ENCODE peak calls at places on chromosomes 12 and 14, in nine cellular contexts. One of them, this sample, is unnamed.
A peak's percentile ranks its signal among the peaks of the same experiment; 100 is the strongest.

GRCh38 chr14:71464840-71465239 is 467.4 kb upstream of the RGS6 start:
- DNase-seq in AG04450: no peak
- DNase-seq in thyroid gland: no peak
- DNase-seq in A549: no peak
- DNase-seq in OCI-LY7: no peak
- DNase-seq in pancreas: no peak
- DNase-seq in Calu3: no peak
- DNase-seq in fibroblast of mammary gland: no peak
- DNase-seq in AG09309: no peak
- DNase-seq in this sample: no peak

GRCh38 chr12:64680235-64680634 is 69.9 kb downstream of the RASSF3 start:
- DNase-seq in AG04450: no peak
- DNase-seq in thyroid gland: no peak
- DNase-seq in A549: peak; percentile 63
- DNase-seq in OCI-LY7: no peak
- DNase-seq in pancreas: no peak
- DNase-seq in Calu3: peak; percentile 51
- DNase-seq in fibroblast of mammary gland: no peak
- DNase-seq in AG09309: no peak
- DNase-seq in this sample: no peak

GRCh38 chr14:32205984-32206383 is 2.9 kb upstream of the RNU6-8 start:
- DNase-seq in AG04450: no peak
- DNase-seq in thyroid gland: no peak
- DNase-seq in A549: no peak
- DNase-seq in OCI-LY7: no peak
- DNase-seq in pancreas: no peak
- DNase-seq in Calu3: no peak
- DNase-seq in fibroblast of mammary gland: no peak
- DNase-seq in AG09309: no peak
- DNase-seq in this sample: peak; percentile 33

GRCh38 chr12:105359840-105360239 is 29.3 kb downstream of the C12orf75 start:
- DNase-seq in AG04450: no peak
- DNase-seq in thyroid gland: no peak
- DNase-seq in A549: no peak
- DNase-seq in OCI-LY7: no peak
- DNase-seq in pancreas: no peak
- DNase-seq in Calu3: no peak
- DNase-seq in fibroblast of mammary gland: no peak
- DNase-seq in AG09309: no peak
- DNase-seq in this sample: no peak

GRCh38 chr12:51533799-51534198 is 57.2 kb upstream of the SCN8A start:
- DNase-seq in AG04450: no peak
- DNase-seq in thyroid gland: no peak
- DNase-seq in A549: no peak
- DNase-seq in OCI-LY7: no peak
- DNase-seq in pancreas: no peak
- DNase-seq in Calu3: no peak
- DNase-seq in fibroblast of mammary gland: peak; percentile 37
- DNase-seq in AG09309: no peak
- DNase-seq in this sample: no peak

GRCh38 chr12:101599311-101599710 is 4.5 kb downstream of the MYBPC1 start:
- DNase-seq in AG04450: no peak
- DNase-seq in thyroid gland: no peak
- DNase-seq in A549: no peak
- DNase-seq in OCI-LY7: no peak
- DNase-seq in pancreas: no peak
- DNase-seq in Calu3: no peak
- DNase-seq in fibroblast of mammary gland: no peak
- DNase-seq in AG09309: no peak
- DNase-seq in this sample: no peak

GRCh38 chr12:131223791-131224567 is 270.3 kb downstream of the ADGRD1 start:
- DNase-seq in AG04450: no peak
- DNase-seq in thyroid gland: no peak
- DNase-seq in A549: no peak
- DNase-seq in OCI-LY7: peak; percentile 24
- DNase-seq in pancreas: no peak
- DNase-seq in Calu3: peak; percentile 36
- DNase-seq in fibroblast of mammary gland: no peak
- DNase-seq in AG09309: no peak
- DNase-seq in this sample: no peak

GRCh38 chr14:105398726-105399440 is 545 bp downstream of the TEX22 start:
- DNase-seq in AG04450: no peak
- DNase-seq in thyroid gland: no peak
- DNase-seq in A549: no peak
- DNase-seq in OCI-LY7: peak; percentile 67
- DNase-seq in pancreas: no peak
- DNase-seq in Calu3: peak; percentile 18
- DNase-seq in fibroblast of mammary gland: peak; percentile 21
- DNase-seq in AG09309: no peak
- DNase-seq in this sample: peak; percentile 53

GRCh38 chr12:120164293-120164692 is 30.2 kb downstream of the GCN1 start:
- DNase-seq in AG04450: no peak
- DNase-seq in thyroid gland: no peak
- DNase-seq in A549: no peak
- DNase-seq in OCI-LY7: no peak
- DNase-seq in pancreas: no peak
- DNase-seq in Calu3: no peak
- DNase-seq in fibroblast of mammary gland: no peak
- DNase-seq in AG09309: no peak
- DNase-seq in this sample: no peak

GRCh38 chr14:51246032-51246431 is 6.0 kb downstream of the TMX1 start:
- DNase-seq in AG04450: no peak
- DNase-seq in thyroid gland: no peak
- DNase-seq in A549: no peak
- DNase-seq in OCI-LY7: no peak
- DNase-seq in pancreas: no peak
- DNase-seq in Calu3: no peak
- DNase-seq in fibroblast of mammary gland: no peak
- DNase-seq in AG09309: no peak
- DNase-seq in this sample: no peak

GRCh38 chr12:109600481-109600880 is 26.9 kb downstream of the MVK start:
- DNase-seq in AG04450: no peak
- DNase-seq in thyroid gland: no peak
- DNase-seq in A549: no peak
- DNase-seq in OCI-LY7: no peak
- DNase-seq in pancreas: peak; percentile 71
- DNase-seq in Calu3: no peak
- DNase-seq in fibroblast of mammary gland: no peak
- DNase-seq in AG09309: no peak
- DNase-seq in this sample: no peak

GRCh38 chr14:91284791-91285548 is 40.5 kb upstream of the GPR68 start:
- DNase-seq in AG04450: no peak
- DNase-seq in thyroid gland: no peak
- DNase-seq in A549: no peak
- DNase-seq in OCI-LY7: peak; percentile 85
- DNase-seq in pancreas: no peak
- DNase-seq in Calu3: no peak
- DNase-seq in fibroblast of mammary gland: no peak
- DNase-seq in AG09309: peak; percentile 75
- DNase-seq in this sample: no peak

GRCh38 chr12:12731785-12732184 is 14.6 kb downstream of the CDKN1B start:
- DNase-seq in AG04450: no peak
- DNase-seq in thyroid gland: no peak
- DNase-seq in A549: no peak
- DNase-seq in OCI-LY7: no peak
- DNase-seq in pancreas: no peak
- DNase-seq in Calu3: no peak
- DNase-seq in fibroblast of mammary gland: no peak
- DNase-seq in AG09309: no peak
- DNase-seq in this sample: no peak

GRCh38 chr14:101563654-101564443 is 2.6 kb downstream of the DIO3 start:
- DNase-seq in AG04450: no peak
- DNase-seq in thyroid gland: no peak
- DNase-seq in A549: no peak
- DNase-seq in OCI-LY7: no peak
- DNase-seq in pancreas: no peak
- DNase-seq in Calu3: no peak
- DNase-seq in fibroblast of mammary gland: no peak
- DNase-seq in AG09309: no peak
- DNase-seq in this sample: no peak

GRCh38 chr14:101564444-101564776 is 3.1 kb downstream of the DIO3 start:
- DNase-seq in AG04450: no peak
- DNase-seq in thyroid gland: no peak
- DNase-seq in A549: no peak
- DNase-seq in OCI-LY7: no peak
- DNase-seq in pancreas: no peak
- DNase-seq in Calu3: no peak
- DNase-seq in fibroblast of mammary gland: no peak
- DNase-seq in AG09309: no peak
- DNase-seq in this sample: no peak

GRCh38 chr14:101567252-101567651 is 6.0 kb downstream of the DIO3 start:
- DNase-seq in AG04450: no peak
- DNase-seq in thyroid gland: no peak
- DNase-seq in A549: no peak
- DNase-seq in OCI-LY7: no peak
- DNase-seq in pancreas: no peak
- DNase-seq in Calu3: no peak
- DNase-seq in fibroblast of mammary gland: no peak
- DNase-seq in AG09309: no peak
- DNase-seq in this sample: no peak

GRCh38 chr14:101563352-101563653 is 2.0 kb downstream of the DIO3 start:
- DNase-seq in AG04450: no peak
- DNase-seq in thyroid gland: no peak
- DNase-seq in A549: no peak
- DNase-seq in OCI-LY7: no peak
- DNase-seq in pancreas: no peak
- DNase-seq in Calu3: no peak
- DNase-seq in fibroblast of mammary gland: no peak
- DNase-seq in AG09309: no peak
- DNase-seq in this sample: no peak

DNA sequence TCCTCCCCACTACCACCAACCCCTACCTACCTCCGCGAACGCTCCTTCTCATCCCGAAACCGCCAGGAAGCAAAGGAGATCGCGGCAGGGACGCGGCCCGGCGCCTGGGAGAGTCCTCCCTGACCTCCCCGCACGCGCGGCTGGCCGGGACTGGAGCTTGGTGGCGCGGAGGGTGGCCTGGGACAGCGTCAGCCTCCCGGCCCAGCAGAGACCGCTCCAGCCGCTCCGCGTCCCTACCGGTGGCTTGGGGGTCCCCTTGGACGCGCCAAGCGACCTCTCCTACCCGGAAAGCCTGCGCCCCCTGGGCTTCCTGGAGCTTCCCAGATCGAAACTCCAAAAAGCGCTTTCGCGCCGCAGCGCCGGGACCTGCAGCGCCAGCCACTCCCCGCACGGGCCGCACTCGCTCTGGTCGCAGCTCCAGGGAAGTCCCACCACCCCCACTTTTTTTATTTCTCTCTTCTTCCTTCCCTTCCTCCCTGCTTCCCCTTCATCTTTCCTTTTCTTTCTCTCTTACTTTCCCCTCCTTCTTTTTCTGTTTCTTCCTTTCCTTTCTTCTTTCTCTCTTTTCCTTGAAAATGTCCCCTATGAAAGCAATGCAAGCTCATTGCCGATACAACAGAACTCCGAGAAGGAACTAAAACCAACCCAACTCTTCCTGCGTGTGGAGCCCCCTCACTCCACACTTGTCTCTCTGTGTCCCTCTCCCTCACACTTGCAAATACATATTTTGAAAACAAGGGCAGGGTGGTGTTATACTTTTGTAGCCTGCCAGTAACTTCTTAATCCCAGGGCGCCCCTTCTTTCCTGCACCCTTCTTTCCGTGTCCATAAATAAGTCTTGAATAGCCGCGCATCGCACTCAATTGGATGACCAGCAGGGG is 3.8 kb downstream of the DIO3 start:
- DNase-seq in AG04450: no peak
- DNase-seq in thyroid gland: no peak
- DNase-seq in A549: no peak
- DNase-seq in OCI-LY7: no peak
- DNase-seq in pancreas: no peak
- DNase-seq in Calu3: no peak
- DNase-seq in fibroblast of mammary gland: no peak
- DNase-seq in AG09309: no peak
- DNase-seq in this sample: no peak
- TF ChIP-seq CTCF in AG04450: no peak
- TF ChIP-seq CTCF in thyroid gland: no peak
- TF ChIP-seq CTCF in A549: no peak
- TF ChIP-seq CTCF in OCI-LY7: peak; percentile 16
- TF ChIP-seq CTCF in pancreas: no peak
- TF ChIP-seq CTCF in Calu3: no peak
- TF ChIP-seq CTCF in fibroblast of mammary gland: no peak
- TF ChIP-seq CTCF in AG09309: no peak
- TF ChIP-seq CTCF in this sample: no peak

DNA sequence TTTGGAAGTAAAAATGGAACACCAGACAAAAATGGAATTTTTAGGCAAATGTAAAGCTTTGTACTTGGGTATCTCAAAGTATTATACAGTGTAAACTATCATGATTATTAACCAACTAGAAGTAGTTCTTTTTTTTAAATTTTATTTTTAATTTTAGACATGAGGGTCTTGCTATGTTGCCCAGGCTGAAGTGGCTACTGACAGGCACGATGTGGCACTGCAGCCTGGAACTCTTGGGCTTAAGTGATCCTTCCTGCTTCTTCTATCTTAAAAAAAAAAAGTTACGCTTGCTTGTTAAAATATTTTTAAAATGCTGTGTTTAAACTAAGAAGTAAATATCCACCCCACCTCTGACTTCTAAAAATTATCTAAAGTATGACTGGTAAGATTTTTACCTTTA is 1.9 kb upstream of the FUT8 start:
- DNase-seq in AG04450: no peak
- DNase-seq in thyroid gland: no peak
- DNase-seq in A549: no peak
- DNase-seq in OCI-LY7: peak; percentile 23
- DNase-seq in pancreas: no peak
- DNase-seq in Calu3: no peak
- DNase-seq in fibroblast of mammary gland: no peak
- DNase-seq in AG09309: no peak
- DNase-seq in this sample: no peak
- TF ChIP-seq CTCF in AG04450: no peak
- TF ChIP-seq CTCF in thyroid gland: no peak
- TF ChIP-seq CTCF in A549: no peak
- TF ChIP-seq CTCF in OCI-LY7: peak; percentile 14
- TF ChIP-seq CTCF in pancreas: no peak
- TF ChIP-seq CTCF in Calu3: no peak
- TF ChIP-seq CTCF in fibroblast of mammary gland: no peak
- TF ChIP-seq CTCF in AG09309: no peak
- TF ChIP-seq CTCF in this sample: no peak

GRCh38 chr14:22226381-22226780 is 362.6 kb downstream of the DAD1 start:
- DNase-seq in AG04450: no peak
- DNase-seq in thyroid gland: no peak
- DNase-seq in A549: no peak
- DNase-seq in OCI-LY7: peak; percentile 27
- DNase-seq in pancreas: no peak
- DNase-seq in Calu3: peak; percentile 14
- DNase-seq in fibroblast of mammary gland: no peak
- DNase-seq in AG09309: no peak
- DNase-seq in this sample: peak; percentile 20
- TF ChIP-seq CTCF in AG04450: peak; percentile 41
- TF ChIP-seq CTCF in thyroid gland: no peak
- TF ChIP-seq CTCF in A549: peak; percentile 11
- TF ChIP-seq CTCF in OCI-LY7: peak; percentile 73
- TF ChIP-seq CTCF in pancreas: no peak
- TF ChIP-seq CTCF in Calu3: no peak
- TF ChIP-seq CTCF in fibroblast of mammary gland: no peak
- TF ChIP-seq CTCF in AG09309: peak; percentile 4
- TF ChIP-seq CTCF in this sample: no peak

DNA sequence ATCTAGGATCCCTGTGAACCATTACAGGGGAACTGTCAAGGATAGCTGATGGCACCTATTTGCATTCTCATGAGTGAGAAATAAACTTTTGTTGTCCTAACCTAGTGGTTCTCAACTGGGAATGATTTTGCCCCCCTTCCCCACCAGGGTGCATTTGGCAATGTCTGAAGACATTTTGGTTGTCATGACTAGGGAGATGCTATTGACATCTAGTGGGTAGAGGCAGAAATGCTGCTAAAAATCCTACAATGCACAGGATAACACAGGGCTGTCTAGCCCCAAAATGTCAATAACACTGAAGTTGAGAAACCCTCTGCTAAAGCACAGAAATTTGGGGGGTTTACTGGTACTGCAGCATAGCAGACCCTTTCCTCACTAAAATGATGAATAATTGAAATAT is 140.9 kb upstream of the SRRM4 start:
- DNase-seq in AG04450: no peak
- DNase-seq in thyroid gland: no peak
- DNase-seq in A549: no peak
- DNase-seq in OCI-LY7: peak; percentile 7
- DNase-seq in pancreas: no peak
- DNase-seq in Calu3: no peak
- DNase-seq in fibroblast of mammary gland: no peak
- DNase-seq in AG09309: no peak
- DNase-seq in this sample: no peak
- TF ChIP-seq CTCF in AG04450: no peak
- TF ChIP-seq CTCF in thyroid gland: no peak
- TF ChIP-seq CTCF in A549: no peak
- TF ChIP-seq CTCF in OCI-LY7: peak; percentile 64
- TF ChIP-seq CTCF in pancreas: no peak
- TF ChIP-seq CTCF in Calu3: no peak
- TF ChIP-seq CTCF in fibroblast of mammary gland: no peak
- TF ChIP-seq CTCF in AG09309: no peak
- TF ChIP-seq CTCF in this sample: no peak